ENCODE peak calls at places on chromosome 1, in five cellular contexts. Q is CD8-positive, alpha-beta T cell; B is psoas muscle; S is AG10803; X is suprapubic skin. W is an unnamed sample.

GRCh38 chr1:28507247-28507645 is 1.4 kb downstream of the RCC1 start:
- DNase-seq in Q (no peak), B (no peak), S (no peak), X (no peak), W (no peak)

GRCh38 chr1:224203243-224204016 is 20.4 kb downstream of the DEGS1 start:
- DNase-seq in Q (no peak), B (no peak), S (peak), X (no peak), W (peak)

GRCh38 chr1:9376886-9377333 is 84.2 kb downstream of the SPSB1 start:
- DNase-seq in Q (no peak), B (peak), S (peak), X (peak), W (peak)

GRCh38 chr1:56106551-56107277 is 472.6 kb downstream of the PLPP3 start:
- DNase-seq in Q (no peak), B (no peak), S (no peak), X (no peak), W (no peak)

GRCh38 chr1:106554294-106554693 is 502.2 kb upstream of the PRMT6 start:
- DNase-seq in Q (no peak), B (no peak), S (no peak), X (no peak), W (peak)

GRCh38 chr1:186503210-186503609 is 42.3 kb upstream of the PDC start:
- DNase-seq in Q (no peak), B (no peak), S (peak), X (no peak), W (peak)

GRCh38 chr1:32761253-32761877 is 55.8 kb downstream of the YARS1 start:
- DNase-seq in Q (no peak), B (no peak), S (peak), X (no peak), W (peak)

GRCh38 chr1:28437924-28438699 is 67.7 kb upstream of the RCC1 start:
- DNase-seq in Q (no peak), B (peak), S (peak), X (peak), W (peak)

GRCh38 chr1:156584813-156585212 is 5.3 kb downstream of the TTC24 start:
- DNase-seq in Q (no peak), B (no peak), S (no peak), X (no peak), W (no peak)

GRCh38 chr1:107669996-107670395 is 295.0 kb downstream of the VAV3 start:
- DNase-seq in Q (no peak), B (no peak), S (peak), X (no peak), W (no peak)

GRCh38 chr1:183699643-183700160 is 46.6 kb upstream of the APOBEC4 start:
- DNase-seq in Q (no peak), B (no peak), S (peak), X (no peak), W (peak)

GRCh38 chr1:222543817-222544216 is 4.1 kb downstream of the HHIPL2 start:
- DNase-seq in Q (no peak), B (no peak), S (no peak), X (no peak), W (no peak)

GRCh38 chr1:70486676-70487470 is 75.8 kb downstream of the CTH start:
- DNase-seq in Q (no peak), B (no peak), S (peak), X (no peak), W (peak)

GRCh38 chr1:171868217-171868616 is 26.9 kb downstream of the DNM3 start:
- DNase-seq in Q (no peak), B (no peak), S (no peak), X (no peak), W (no peak)

GRCh38 chr1:4769516-4770280 is 115.3 kb downstream of the AJAP1 start:
- DNase-seq in Q (no peak), B (no peak), S (no peak), X (no peak), W (no peak)

GRCh38 chr1:89724369-89725015 is 91.6 kb downstream of the LRRC8C start:
- DNase-seq in Q (peak), B (peak), S (no peak), X (no peak), W (peak)

GRCh38 chr1:50424940-50425375 is 1.7 kb upstream of the DMRTA2 start:
- DNase-seq in Q (no peak), B (no peak), S (no peak), X (no peak), W (no peak)

GRCh38 chr1:94321662-94322061 is 84.3 kb upstream of the ARHGAP29 start:
- DNase-seq in Q (no peak), B (no peak), S (peak), X (no peak), W (no peak)

GRCh38 chr1:26723013-26723991 is 27.5 kb downstream of the ARID1A start:
- DNase-seq in Q (peak), B (peak), S (peak), X (peak), W (peak)

GRCh38 chr1:235327559-235328270 is at the start of gene ARID4B:
- DNase-seq in Q (no peak), B (peak), S (no peak), X (peak), W (no peak)

GRCh38 chr1:151708891-151709290 is 7.7 kb downstream of the CELF3 start:
- DNase-seq in Q (no peak), B (no peak), S (no peak), X (no peak), W (no peak)

GRCh38 chr1:69191280-69191679 is 376.4 kb upstream of the LRRC7 start:
- DNase-seq in Q (no peak), B (no peak), S (no peak), X (no peak), W (no peak)

GRCh38 chr1:181189691-181190361 is 101.3 kb downstream of the IER5 start:
- DNase-seq in Q (peak), B (peak), S (peak), X (peak), W (peak)

GRCh38 chr1:181191494-181192040 is 103.1 kb downstream of the IER5 start:
- DNase-seq in Q (no peak), B (no peak), S (no peak), X (no peak), W (no peak)

GRCh38 chr1:181187596-181188126 is 99.2 kb downstream of the IER5 start:
- DNase-seq in Q (no peak), B (no peak), S (no peak), X (peak), W (no peak)

GRCh38 chr1:181190362-181191035 is 102.0 kb downstream of the IER5 start:
- DNase-seq in Q (no peak), B (no peak), S (no peak), X (no peak), W (no peak)

DNA sequence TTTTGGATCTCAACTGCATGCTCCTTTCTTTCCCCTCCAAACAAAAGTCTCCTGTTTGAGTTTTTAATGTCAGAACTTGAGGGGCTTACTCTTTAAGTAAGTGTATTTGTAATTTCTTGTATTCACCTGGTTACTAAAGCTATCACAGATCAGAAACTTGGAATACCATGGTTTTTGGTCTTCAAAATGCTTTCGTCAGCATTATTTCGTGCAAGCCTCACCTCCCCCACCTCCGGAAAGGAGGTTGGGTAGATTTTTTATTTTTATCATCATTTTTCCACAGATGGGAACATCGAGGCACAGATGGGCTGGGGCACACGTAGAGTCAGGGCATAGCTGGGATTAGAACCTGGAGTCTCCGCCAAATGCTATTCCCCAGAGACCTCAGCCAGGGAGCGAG is 100.7 kb downstream of the IER5 start:
- DNase-seq in Q (no peak), B (no peak), S (no peak), X (no peak), W (no peak)
- H3K4me3 ChIP-seq in Q (no peak), B (no peak), S (no peak), X (no peak), W (no peak)

DNA sequence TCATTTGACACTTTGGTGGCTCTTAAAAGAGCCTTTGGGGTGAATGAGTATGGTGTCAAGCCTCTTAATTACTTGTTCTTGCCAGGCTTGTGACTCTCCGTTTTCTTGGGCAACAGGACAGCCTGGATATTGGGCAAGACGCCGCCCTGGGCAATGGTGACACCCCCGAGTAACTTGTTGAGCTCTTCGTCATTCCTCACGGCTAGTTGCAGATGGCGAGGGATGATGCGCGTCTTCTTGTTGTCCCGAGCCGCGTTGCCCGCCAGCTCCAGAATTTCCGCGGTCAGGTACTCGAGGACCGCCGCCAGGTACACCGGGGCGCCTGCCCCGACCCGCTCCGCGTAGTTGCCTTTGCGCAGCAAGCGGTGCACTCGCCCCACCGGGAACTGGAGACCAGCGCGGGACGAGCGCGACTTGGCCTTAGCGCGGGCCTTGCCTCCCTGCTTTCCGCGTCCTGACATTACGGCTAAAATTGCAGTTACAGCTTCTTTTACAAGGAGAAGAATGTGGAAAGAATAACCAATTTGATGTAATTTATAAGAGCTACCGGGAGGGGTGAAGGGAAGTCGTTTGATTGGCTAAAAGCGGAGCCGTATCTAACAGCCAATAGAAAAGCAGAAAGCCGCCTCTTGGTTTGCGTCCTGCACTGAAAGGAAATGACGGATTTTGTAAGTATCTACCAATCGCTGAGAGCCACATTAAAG is 11.8 kb upstream of the BOLA1 start:
- DNase-seq in Q (peak), B (peak), S (peak), X (peak), W (peak)
- TF ChIP-seq CTCF in Q (no peak), B (peak), S (no peak), X (no peak), W (no peak)

GRCh38 chr1:67811816-67812215 is 21.5 kb downstream of the GNG12 start:
- DNase-seq in Q (no peak), B (no peak), S (no peak), X (no peak), W (no peak)
- H3K4me3 ChIP-seq in Q (no peak), B (no peak), S (no peak), X (no peak), W (no peak)

DNA sequence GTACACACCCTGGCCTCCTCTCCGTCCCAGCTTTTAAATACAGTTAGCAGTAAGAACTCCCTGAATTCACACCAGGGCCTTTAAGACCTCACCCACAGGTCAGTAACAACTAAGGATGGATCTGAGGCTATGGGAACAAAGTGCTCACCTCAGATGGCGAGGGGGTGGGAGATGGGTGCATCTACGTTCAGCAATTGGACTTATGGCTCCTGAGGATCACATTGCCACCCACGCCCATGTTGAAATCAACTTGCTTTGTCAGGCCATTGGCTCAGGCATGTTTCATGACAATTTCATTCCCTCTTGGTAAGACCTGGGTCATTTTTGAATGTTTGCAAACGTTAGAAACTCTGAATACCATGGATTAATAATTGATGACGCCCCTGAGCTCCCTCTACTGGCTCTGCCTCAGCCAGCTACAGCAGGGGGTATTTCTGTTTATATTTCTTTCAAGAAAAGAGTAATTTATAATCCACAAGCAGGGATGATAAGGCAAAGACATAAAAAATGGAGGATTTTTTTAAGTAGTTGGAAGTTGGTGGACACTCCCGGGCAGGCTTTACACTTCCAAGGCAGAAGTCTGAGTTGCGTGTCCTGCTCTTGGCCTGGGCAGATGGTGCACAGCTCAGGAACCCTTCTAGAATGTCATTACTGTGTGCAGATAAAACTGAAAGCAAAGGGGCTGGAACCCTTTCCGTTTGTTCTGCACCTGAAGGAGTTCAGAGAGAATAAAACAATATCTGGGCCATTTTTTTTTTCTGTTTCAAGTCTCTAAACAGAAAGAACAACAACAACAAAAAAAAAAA is 13.7 kb upstream of the LBR start:
- DNase-seq in Q (no peak), B (no peak), S (no peak), X (peak), W (no peak)
- TF ChIP-seq CTCF in Q (no peak), B (no peak), S (peak), X (no peak), W (peak)

GRCh38 chr1:21937372-21938121 is 437 bp upstream of the HSPG2 start:
- DNase-seq in Q (peak), B (peak), S (peak), X (no peak), W (peak)
- H3K4me3 ChIP-seq in Q (peak), B (peak), S (peak), X (peak), W (peak)

GRCh38 chr1:22970096-22970495 is 2.6 kb downstream of the LACTBL1 start:
- DNase-seq in Q (no peak), B (no peak), S (no peak), X (no peak), W (no peak)

GRCh38 chr1:22975694-22976093 is 3.0 kb upstream of the LACTBL1 start:
- DNase-seq in Q (no peak), B (no peak), S (peak), X (no peak), W (peak)

GRCh38 chr1:22971161-22972062 is 1.3 kb downstream of the LACTBL1 start:
- DNase-seq in Q (no peak), B (no peak), S (no peak), X (peak), W (peak)

GRCh38 chr1:22972063-22972405 is 632 bp downstream of the LACTBL1 start:
- DNase-seq in Q (no peak), B (no peak), S (no peak), X (no peak), W (no peak)

GRCh38 chr1:22972760-22973159 is at the start of gene LACTBL1:
- DNase-seq in Q (no peak), B (no peak), S (no peak), X (peak), W (no peak)
- TF ChIP-seq CTCF in Q (no peak), B (no peak), S (no peak), X (no peak), W (no peak)

GRCh38 chr1:1400576-1401456 is 1.7 kb upstream of the CCNL2 start:
- DNase-seq in Q (no peak), B (no peak), S (peak), X (no peak), W (no peak)
- H3K4me3 ChIP-seq in Q (peak), B (peak), S (peak), X (peak), W (peak)

GRCh38 chr1:86666368-86666767 is 38.0 kb upstream of the SH3GLB1 start:
- DNase-seq in Q (no peak), B (no peak), S (no peak), X (no peak), W (no peak)
- TF ChIP-seq CTCF in Q (no peak), B (no peak), S (no peak), X (no peak), W (no peak)